ENCODE peak calls at places on chromosomes 3 and 15, in four cellular contexts. C is stomach; N is hepatocyte; E is CD4-positive, alpha-beta T cell. S is an unnamed sample.

GRCh38 chr3:107994181-107994580 is 96.7 kb downstream of the CD47 start:
- DNase-seq in E (no peak), N (no peak), C (no peak), S (no peak)

GRCh38 chr3:54817628-54818027 is 110.2 kb downstream of the LRTM1 start:
- DNase-seq in E (no peak), N (no peak), C (no peak), S (no peak)

GRCh38 chr3:170517251-170517945 is 68.5 kb downstream of the SLC7A14 start:
- DNase-seq in C (no peak), N (no peak), E (no peak), S (no peak)

GRCh38 chr3:142863010-142863787 is 25.7 kb downstream of the PCOLCE2 start:
- DNase-seq in N (no peak), C (no peak), E (no peak), S (no peak)

GRCh38 chr15:66145242-66146182 is 108.0 kb downstream of the MEGF11 start:
- DNase-seq in C (no peak), N (no peak), E (no peak), S (no peak)

GRCh38 chr3:35908366-35909232 is 269.3 kb downstream of the ARPP21 start:
- DNase-seq in N (peak; percentile 87), E (peak; percentile 25), C (peak; percentile 67), S (no peak)

GRCh38 chr3:60600848-60601247 is 650.4 kb downstream of the FHIT start:
- DNase-seq in N (no peak), C (no peak), E (no peak), S (no peak)

GRCh38 chr15:65303687-65304392 is 637 bp upstream of the RNU5B-1 start:
- DNase-seq in E (peak; percentile 57), N (peak; percentile 71), C (peak; percentile 56), S (peak; percentile 58)

GRCh38 chr3:129282727-129283327 is 4.2 kb downstream of the HMCES start:
- DNase-seq in E (no peak), C (no peak), N (no peak), S (no peak)

GRCh38 chr3:22542311-22542710 is 660.8 kb upstream of the UBE2E2 start:
- DNase-seq in N (no peak), C (no peak), E (no peak), S (no peak)

GRCh38 chr3:100022506-100022905 is 91.8 kb downstream of the FILIP1L start:
- DNase-seq in C (no peak), E (no peak), N (no peak), S (no peak)

GRCh38 chr15:80500021-80500420 is 95.8 kb downstream of the ARNT2 start:
- DNase-seq in C (no peak), E (no peak), N (no peak), S (no peak)

GRCh38 chr3:105030211-105030610 is 336.5 kb upstream of the ALCAM start:
- DNase-seq in N (no peak), E (no peak), C (no peak), S (no peak)

GRCh38 chr3:126338796-126339241 is 18.4 kb downstream of the KLF15 start:
- DNase-seq in C (peak; percentile 24), N (no peak), E (no peak), S (no peak)

GRCh38 chr3:34015204-34016142 is 217.0 kb downstream of the PDCD6IP start:
- DNase-seq in N (no peak), C (no peak), E (no peak), S (no peak)

GRCh38 chr3:187193181-187193580 is 4.1 kb upstream of the RTP1 start:
- DNase-seq in E (no peak), N (no peak), C (no peak), S (no peak)

GRCh38 chr3:14719006-14719405 is 44.1 kb downstream of the C3orf20 start:
- DNase-seq in C (no peak), E (no peak), N (no peak), S (no peak)

GRCh38 chr3:142489572-142490323 is 41.9 kb upstream of the XRN1 start:
- DNase-seq in E (no peak), N (no peak), C (no peak), S (no peak)

GRCh38 chr15:31434418-31435255 is 108.0 kb downstream of the KLF13 start:
- DNase-seq in C (peak; percentile 63), E (peak; percentile 74), N (no peak), S (peak; percentile 64)

GRCh38 chr3:19190136-19190535 is 41.8 kb downstream of the KCNH8 start:
- DNase-seq in E (no peak), N (no peak), C (no peak), S (no peak)

GRCh38 chr3:34219556-34219955 is 421.1 kb downstream of the PDCD6IP start:
- DNase-seq in N (no peak), C (no peak), E (no peak), S (no peak)

GRCh38 chr3:39378092-39378491 is 5.1 kb upstream of the SLC25A38 start:
- DNase-seq in E (peak; percentile 47), N (peak; percentile 79), C (peak; percentile 74), S (peak; percentile 52)

GRCh38 chr15:46131876-46132275 is 497.0 kb downstream of the SQOR start:
- DNase-seq in N (no peak), C (no peak), E (no peak), S (no peak)

GRCh38 chr15:46137443-46137842 is 502.6 kb downstream of the SQOR start:
- DNase-seq in N (no peak), E (no peak), C (no peak), S (no peak)
- H3K9me3 ChIP-seq in N (no peaks in the 10 kb centered on the region), E (peaks cover 7% of the 10 kb centered on the region), C (no peaks in the 10 kb centered on the region), S (no peaks in the 10 kb centered on the region)

GRCh38 chr15:25188051-25188450 is 233.3 kb downstream of the SNRPN start:
- DNase-seq in C (no peak), E (no peak), N (no peak), S (no peak)
- H3K9me3 ChIP-seq in C (peaks cover 8% of the 10 kb centered on the region), E (peaks cover 8% of the 10 kb centered on the region), N (no peaks in the 10 kb centered on the region), S (no peaks in the 10 kb centered on the region)

DNA sequence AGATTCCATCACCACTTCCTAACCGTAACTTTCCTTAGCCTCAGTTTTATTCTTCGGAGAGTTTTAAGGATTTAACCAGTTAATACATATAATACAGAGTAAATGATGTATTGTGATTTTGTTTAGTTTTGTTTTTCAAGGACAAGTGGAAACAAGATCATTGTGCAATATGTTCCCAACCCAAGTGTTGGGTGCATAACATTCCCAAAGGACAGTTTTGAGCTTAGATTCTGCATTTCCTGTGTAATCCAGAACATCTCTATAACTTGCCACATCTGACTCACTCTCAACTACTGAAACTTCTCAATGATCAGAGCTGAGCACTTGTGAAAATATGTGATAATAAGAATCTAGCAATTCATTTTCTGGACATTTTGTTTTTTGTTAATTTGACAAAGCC is 466.1 kb upstream of the PPP2R3A start:
- DNase-seq in E (no peak), N (no peak), C (no peak), S (no peak)
- H3K9me3 ChIP-seq in E (no peaks in the 10 kb centered on the region), N (no peaks in the 10 kb centered on the region), C (no peaks in the 10 kb centered on the region), S (no peaks in the 10 kb centered on the region)

GRCh38 chr3:44492496-44492895 is 15.0 kb upstream of the ZNF445 start:
- DNase-seq in E (no peak), C (no peak), N (no peak), S (no peak)
- H3K9me3 ChIP-seq in E (peaks cover 68% of the 10 kb centered on the region), C (no peaks in the 10 kb centered on the region), N (no peaks in the 10 kb centered on the region), S (peaks cover 7% of the 10 kb centered on the region)

DNA sequence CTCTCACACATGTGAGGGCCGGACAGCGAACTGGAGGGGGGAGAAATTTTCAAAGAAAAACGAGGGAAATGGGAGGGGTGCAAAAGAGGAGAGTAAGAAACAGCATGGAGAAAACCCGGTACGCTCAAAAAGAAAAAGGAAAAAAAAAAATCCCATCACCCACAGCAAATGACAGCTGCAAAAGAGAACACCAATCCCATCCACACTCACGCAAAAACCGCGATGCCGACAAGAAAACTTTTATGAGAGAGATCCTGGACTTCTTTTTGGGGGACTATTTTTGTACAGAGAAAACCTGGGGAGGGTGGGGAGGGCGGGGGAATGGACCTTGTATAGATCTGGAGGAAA is 1.5 kb downstream of the SOX2 start:
- DNase-seq in E (no peak), N (no peak), C (no peak), S (no peak)
- H3K9me3 ChIP-seq in E (peaks cover 25% of the 10 kb centered on the region), N (no peaks in the 10 kb centered on the region), C (no peaks in the 10 kb centered on the region), S (peaks cover 5% of the 10 kb centered on the region)

DNA sequence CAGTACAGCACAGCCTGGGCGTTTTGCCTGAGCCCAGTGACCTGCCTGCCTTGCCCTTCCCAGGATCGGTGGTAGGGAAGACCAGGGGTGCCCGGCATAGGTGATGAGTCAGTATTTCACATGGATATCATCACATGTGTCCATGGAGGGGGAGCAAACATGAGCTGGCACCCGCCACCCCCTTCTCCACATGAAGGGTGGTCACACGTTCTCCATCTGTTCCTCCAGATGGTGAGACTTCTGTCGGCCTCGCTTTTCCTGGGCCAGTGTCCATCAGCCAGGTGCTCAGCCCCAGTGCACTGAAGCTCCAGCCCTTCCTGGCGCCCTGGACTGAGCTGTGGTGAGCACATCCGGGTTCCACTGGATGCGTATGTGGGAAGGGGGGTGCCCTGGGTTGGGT is 208.4 kb downstream of the UBE3A start:
- DNase-seq in E (no peak), N (no peak), C (no peak), S (no peak)
- H3K9me3 ChIP-seq in E (no peaks in the 10 kb centered on the region), N (no peaks in the 10 kb centered on the region), C (peaks cover 2% of the 10 kb centered on the region), S (peaks cover 3% of the 10 kb centered on the region)

GRCh38 chr3:72847282-72847681 is 963 bp downstream of the SHQ1 start:
- DNase-seq in E (no peak), N (no peak), C (no peak), S (no peak)
- H3K9me3 ChIP-seq in E (no peaks in the 10 kb centered on the region), N (no peaks in the 10 kb centered on the region), C (no peaks in the 10 kb centered on the region), S (no peaks in the 10 kb centered on the region)

GRCh38 chr3:32262201-32262600 is 23.7 kb downstream of the CMTM8 start:
- DNase-seq in E (no peak), N (no peak), C (no peak), S (no peak)
- H3K9me3 ChIP-seq in E (no peaks in the 10 kb centered on the region), N (no peaks in the 10 kb centered on the region), C (no peaks in the 10 kb centered on the region), S (no peaks in the 10 kb centered on the region)

GRCh38 chr3:74122281-74122680 is 492.2 kb downstream of the CNTN3 start:
- DNase-seq in C (no peak), E (no peak), N (no peak), S (no peak)

GRCh38 chr3:74121761-74122160 is 492.7 kb downstream of the CNTN3 start:
- DNase-seq in C (no peak), N (no peak), E (no peak), S (no peak)

GRCh38 chr3:74124716-74125115 is 489.7 kb downstream of the CNTN3 start:
- DNase-seq in C (no peak), E (no peak), N (no peak), S (no peak)

DNA sequence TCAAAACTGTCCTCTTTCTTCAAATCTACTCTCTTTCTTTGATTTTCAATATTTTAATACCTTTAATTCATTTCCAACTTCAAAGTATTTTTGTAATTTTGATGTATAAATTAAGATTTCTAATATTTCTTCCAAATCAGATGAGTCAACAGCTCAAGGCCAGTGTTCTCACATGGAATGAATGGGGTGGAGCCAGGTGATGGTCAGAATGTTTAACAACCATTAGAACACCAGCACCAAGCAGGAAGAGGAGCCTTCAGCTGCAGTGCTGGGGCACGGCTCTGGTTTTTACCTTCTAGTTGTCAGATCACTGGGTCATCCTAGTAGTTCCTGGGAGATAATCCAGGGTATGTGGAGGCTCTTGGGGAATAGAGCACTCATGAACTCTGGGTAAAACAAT is 494.5 kb upstream of the PDZRN3 start:
- DNase-seq in E (no peak), C (no peak), N (no peak), S (no peak)
- H3K9me3 ChIP-seq in E (peaks cover 6% of the 10 kb centered on the region), C (no peaks in the 10 kb centered on the region), N (no peaks in the 10 kb centered on the region), S (no peaks in the 10 kb centered on the region)